ENCODE peak calls at places on chromosomes 2 and 18, in six cellular contexts. T is Peyer's patch; U is OCI-LY7; Y is mesenchymal stem cell; P is CD4-positive, CD25-positive, alpha-beta regulatory T cell; B is psoas muscle. L is an unnamed sample.
A peak's percentile ranks its signal among the peaks of the same experiment; 100 is the strongest.

GRCh38 chr2:126889501-126890135 is 9.1 kb upstream of the TEX51 start:
- DNase-seq in Y (no peak), U (no peak), T (no peak), B (no peak), P (no peak), L (peak; percentile 25)

GRCh38 chr2:3587021-3587420 is 7.9 kb upstream of the COLEC11 start:
- DNase-seq in Y (no peak), P (no peak), B (no peak), T (no peak), U (no peak), L (no peak)

GRCh38 chr18:79564441-79564840 is 115.2 kb upstream of the CTDP1 start:
- DNase-seq in B (no peak), P (no peak), T (no peak), Y (no peak), U (no peak), L (no peak)

GRCh38 chr18:39801010-39801409 is 2154.0 kb upstream of the PIK3C3 start:
- DNase-seq in B (no peak), U (no peak), T (no peak), Y (no peak), P (no peak), L (no peak)

GRCh38 chr2:126761256-126761980 is 105.5 kb downstream of the GYPC start:
- DNase-seq in T (no peak), P (no peak), B (no peak), U (no peak), Y (no peak), L (no peak)

GRCh38 chr2:237322564-237322963 is 91.4 kb downstream of the COL6A3 start:
- DNase-seq in P (no peak), T (no peak), U (peak; percentile 21), B (peak; percentile 60), Y (no peak), L (no peak)

GRCh38 chr2:3046170-3046865 is 331.3 kb downstream of the EIPR1 start:
- DNase-seq in B (no peak), U (no peak), Y (no peak), P (no peak), T (no peak), L (no peak)

GRCh38 chr2:230640540-230641011 is 72.1 kb upstream of the CAB39 start:
- DNase-seq in T (no peak), Y (peak; percentile 5), P (no peak), U (no peak), B (no peak), L (no peak)

GRCh38 chr2:94986392-94986963 is 39.0 kb upstream of the MAL start:
- DNase-seq in T (no peak), B (no peak), Y (no peak), U (peak; percentile 50), P (no peak), L (no peak)

GRCh38 chr18:75915941-75916640 is 488.6 kb upstream of the SMIM21 start:
- DNase-seq in U (no peak), P (no peak), T (no peak), B (no peak), Y (no peak), L (no peak)

GRCh38 chr2:215577356-215577755 is 141.5 kb upstream of the FN1 start:
- DNase-seq in U (no peak), P (no peak), Y (no peak), B (no peak), T (no peak), L (no peak)

GRCh38 chr2:133194068-133194655 is 374.1 kb downstream of the NCKAP5 start:
- DNase-seq in P (no peak), U (no peak), B (no peak), T (no peak), Y (no peak), L (no peak)

GRCh38 chr2:85786444-85786843 is 32.7 kb downstream of the ATOH8 start:
- DNase-seq in B (no peak), U (no peak), Y (no peak), T (no peak), P (no peak), L (no peak)

DNA sequence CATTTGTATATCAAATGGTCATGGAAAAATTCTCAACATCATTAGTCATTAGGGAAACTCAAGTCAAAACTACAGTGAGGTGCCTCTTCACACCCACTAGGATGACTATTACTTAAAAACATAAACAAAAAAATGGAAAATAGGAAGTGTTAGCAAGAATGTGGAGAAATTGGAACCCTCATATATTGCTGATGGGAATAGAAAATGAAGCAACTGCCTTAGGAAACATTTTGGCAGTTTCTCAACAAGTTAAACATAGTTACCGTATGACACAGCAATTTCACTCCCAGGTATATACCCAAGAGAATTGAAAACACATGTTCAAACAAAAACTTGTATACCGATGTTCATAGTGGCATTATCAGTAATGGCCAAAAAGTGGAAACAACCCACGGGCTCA is 18.1 kb upstream of the CYP26B1 start:
- DNase-seq in P (no peak), T (no peak), B (no peak), Y (no peak), U (no peak), L (no peak)
- H3K27ac ChIP-seq in P (no peak overlapping the region), T (no peak overlapping the region), B (no peak overlapping the region), Y (no peak overlapping the region), U (no peak overlapping the region), L (peak overlapping the region; percentile 32)

DNA sequence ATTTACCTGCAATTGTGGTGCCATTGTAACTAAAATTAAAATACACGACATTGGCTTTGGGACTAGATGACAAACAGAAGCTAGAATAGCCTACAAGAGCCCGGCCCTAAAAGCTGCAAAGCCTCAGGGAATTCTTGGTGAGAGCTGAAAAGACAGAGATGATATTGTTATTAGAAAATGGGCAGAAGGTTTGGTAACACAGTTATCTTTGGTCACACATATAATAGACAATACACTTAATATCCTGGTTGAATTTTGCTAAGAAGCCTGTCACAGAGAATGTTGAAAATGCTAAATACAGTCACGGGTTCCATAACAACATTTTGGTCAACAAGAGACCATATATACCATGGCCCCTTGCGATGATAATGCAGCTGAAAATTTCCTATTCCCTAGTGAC is 157.3 kb upstream of the CDH19 start:
- DNase-seq in U (no peak), Y (no peak), P (no peak), B (no peak), T (no peak), L (no peak)
- H3K4me3 ChIP-seq in U (no peak overlapping the region), Y (no peak overlapping the region), P (no peak overlapping the region), B (no peak overlapping the region), T (no peak overlapping the region), L (no peak overlapping the region)

GRCh38 chr2:27800856-27801255 is 29.3 kb downstream of the MRPL33 start:
- DNase-seq in P (no peak), Y (no peak), U (no peak), T (no peak), B (no peak), L (no peak)
- H3K4me1 ChIP-seq in P (no peaks in the 10 kb centered on the region), Y (peaks cover 25% of the 10 kb centered on the region), U (no peaks in the 10 kb centered on the region), T (no peaks in the 10 kb centered on the region), B (peaks cover 57% of the 10 kb centered on the region), L (peaks cover 20% of the 10 kb centered on the region)

DNA sequence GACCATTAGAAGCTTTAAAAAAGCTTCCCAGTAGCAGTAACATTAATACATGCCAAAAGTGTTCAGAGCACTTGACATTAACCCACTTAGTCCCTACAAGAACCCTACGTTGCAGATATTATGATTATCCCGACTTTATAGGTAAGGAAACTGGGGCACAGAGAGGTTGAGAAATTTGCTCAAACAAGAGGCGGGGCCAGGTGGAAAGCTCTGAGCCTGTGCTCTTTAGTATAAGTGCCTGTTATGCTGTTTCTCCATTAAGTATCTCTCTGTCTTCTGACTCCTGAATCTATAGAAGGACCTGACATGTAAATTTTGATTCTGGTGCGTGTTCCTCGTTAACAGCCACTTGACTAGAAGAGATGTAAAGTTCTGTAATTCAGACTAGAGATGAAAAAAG is 139.8 kb downstream of the RBMS1 start:
- DNase-seq in P (no peak), T (no peak), B (no peak), Y (no peak), U (no peak), L (no peak)
- H3K27ac ChIP-seq in P (no peak overlapping the region), T (no peak overlapping the region), B (no peak overlapping the region), Y (no peak overlapping the region), U (no peak overlapping the region), L (peak overlapping the region; percentile 86)

GRCh38 chr2:239721531-239721930 is 303.6 kb downstream of the NDUFA10 start:
- DNase-seq in T (no peak), P (no peak), U (no peak), B (peak; percentile 41), Y (no peak), L (no peak)
- H3K4me3 ChIP-seq in T (no peak overlapping the region), P (no peak overlapping the region), U (no peak overlapping the region), B (no peak overlapping the region), Y (no peak overlapping the region), L (no peak overlapping the region)

DNA sequence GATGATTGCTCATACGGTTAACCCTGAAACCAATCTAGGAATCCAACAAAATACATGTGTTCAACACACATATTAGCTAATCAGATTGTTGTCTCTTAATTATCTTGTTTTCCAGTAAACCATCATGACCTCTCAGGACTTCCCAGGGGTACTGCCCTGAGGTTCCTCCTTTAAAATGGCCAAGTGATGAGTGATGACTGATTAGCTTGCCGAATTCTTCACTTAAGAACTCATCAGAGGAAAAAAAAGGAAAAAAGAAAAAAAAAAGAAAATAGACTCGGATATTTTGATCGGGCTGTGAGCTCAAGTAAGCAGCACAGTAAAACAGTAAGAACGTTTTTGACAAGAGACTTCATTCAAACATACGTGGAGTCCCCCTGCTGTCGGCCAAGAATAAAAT is 40.7 kb downstream of the COLEC12 start:
- DNase-seq in B (no peak), U (no peak), T (no peak), Y (no peak), P (no peak), L (no peak)
- H3K4me1 ChIP-seq in B (peaks cover 7% of the 10 kb centered on the region), U (peaks cover 20% of the 10 kb centered on the region), T (no peaks in the 10 kb centered on the region), Y (peaks cover 11% of the 10 kb centered on the region), P (no peaks in the 10 kb centered on the region), L (no peaks in the 10 kb centered on the region)

DNA sequence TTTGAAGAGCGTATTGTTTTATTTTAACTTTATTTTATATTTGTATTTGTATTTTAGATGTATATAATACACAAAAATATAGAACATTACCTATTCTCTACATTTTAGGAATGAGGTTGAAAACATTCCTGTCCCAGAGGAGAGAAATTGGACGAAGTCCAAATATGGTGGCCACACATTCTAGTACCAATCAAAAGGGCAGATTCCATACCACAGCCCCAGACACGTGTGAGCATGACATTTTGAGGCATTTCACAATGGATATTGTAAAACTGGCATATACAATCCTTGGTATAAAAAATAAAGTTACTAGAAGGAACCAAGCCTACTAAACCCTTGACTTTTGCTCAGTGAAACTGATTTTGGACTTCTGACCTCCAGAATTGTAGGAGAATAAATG is 50.6 kb downstream of the C2orf76 start:
- DNase-seq in B (no peak), T (no peak), Y (no peak), U (no peak), P (no peak), L (no peak)
- H3K27ac ChIP-seq in B (no peak overlapping the region), T (no peak overlapping the region), Y (no peak overlapping the region), U (no peak overlapping the region), P (no peak overlapping the region), L (no peak overlapping the region)

DNA sequence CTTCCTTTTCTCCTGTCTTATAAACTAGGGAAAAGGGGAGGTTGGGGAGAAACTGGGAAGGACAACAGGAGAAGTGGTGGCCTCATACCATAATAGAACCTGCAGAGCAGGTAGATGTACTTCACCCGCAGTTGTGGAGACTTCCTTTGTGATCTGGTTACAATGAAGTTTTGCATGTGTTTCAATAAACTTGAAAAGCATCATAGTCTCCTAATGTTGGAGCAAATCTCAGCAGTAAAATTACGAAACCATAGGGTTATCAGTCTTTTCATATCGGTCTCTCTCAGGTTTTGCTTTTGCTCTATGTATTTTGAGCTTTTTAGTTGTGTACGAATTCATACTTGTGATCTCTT is 30.5 kb downstream of the ANO7 start:
- DNase-seq in B (no peak), Y (no peak), U (no peak), P (no peak), T (no peak), L (no peak)
- H3K4me3 ChIP-seq in B (peak overlapping the region; percentile 73), Y (no peak overlapping the region), U (peak overlapping the region; percentile 53), P (peak overlapping the region; percentile 64), T (no peak overlapping the region), L (peak overlapping the region; percentile 40)

GRCh38 chr2:55154525-55155030 is 77.5 kb downstream of the CLHC1 start:
- DNase-seq in U (no peak), Y (no peak), P (no peak), T (no peak), B (no peak), L (no peak)
- H3K4me1 ChIP-seq in U (peaks cover 36% of the 10 kb centered on the region), Y (peaks cover 10% of the 10 kb centered on the region), P (no peaks in the 10 kb centered on the region), T (no peaks in the 10 kb centered on the region), B (peaks cover 19% of the 10 kb centered on the region), L (peaks cover 30% of the 10 kb centered on the region)

L was measured in RWPE2.